ENCODE peak calls at places on chromosomes 12 and 14, in six cellular contexts. O is OCI-LY7, K is GM23338, R is AG04450, W is prostate gland, I is Panc1. E is an unnamed sample.

GRCh38 chr14:51079489-51079888 is 15.4 kb downstream of the TRIM9 start:
- DNase-seq in O (no peak), K (no peak), R (no peak), W (no peak), I (no peak), E (no peak)

GRCh38 chr12:52359511-52360103 is 7.7 kb downstream of the KRT85 start:
- DNase-seq in O (no peak), K (no peak), R (no peak), W (no peak), I (no peak), E (no peak)

GRCh38 chr14:41597647-41598046 is 9.0 kb upstream of the LRFN5 start:
- DNase-seq in O (no peak), K (peak; percentile 56), R (no peak), W (no peak), I (no peak), E (no peak)

GRCh38 chr12:11879306-11879705 is 191.4 kb upstream of the BCL2L14 start:
- DNase-seq in O (no peak), K (no peak), R (peak; percentile 18), W (no peak), I (no peak), E (no peak)

GRCh38 chr14:90656986-90657385 is 159.2 kb downstream of the TTC7B start:
- DNase-seq in O (no peak), K (no peak), R (no peak), W (no peak), I (no peak), E (no peak)

GRCh38 chr14:91753501-91754128 is 21.7 kb upstream of the CATSPERB start:
- DNase-seq in O (no peak), K (no peak), R (no peak), W (no peak), I (no peak), E (no peak)

GRCh38 chr12:132429932-132430643 is 59.9 kb upstream of the FBRSL1 start:
- DNase-seq in O (peak; percentile 86), K (peak; percentile 71), R (no peak), W (peak; percentile 50), I (no peak), E (no peak)

GRCh38 chr12:94265966-94266365 is 117.6 kb downstream of the PLXNC1 start:
- DNase-seq in O (no peak), K (no peak), R (no peak), W (no peak), I (no peak), E (no peak)

GRCh38 chr12:13425766-13426165 is 229.2 kb downstream of the EMP1 start:
- DNase-seq in O (no peak), K (no peak), R (peak; percentile 6), W (no peak), I (no peak), E (no peak)

GRCh38 chr14:104216457-104216856 is 78.1 kb downstream of the KIF26A start:
- DNase-seq in O (no peak), K (no peak), R (no peak), W (no peak), I (no peak), E (no peak)

GRCh38 chr12:13390381-13390856 is 193.9 kb downstream of the EMP1 start:
- DNase-seq in O (no peak), K (no peak), R (no peak), W (peak; percentile 93), I (no peak), E (no peak)

GRCh38 chr12:10364839-10365681 is 24.8 kb downstream of the KLRK1 start:
- DNase-seq in O (peak; percentile 91), K (peak; percentile 94), R (peak; percentile 42), W (peak; percentile 72), I (peak; percentile 72), E (peak; percentile 7)

GRCh38 chr14:73833530-73834257 is 17.9 kb upstream of the PTGR2 start:
- DNase-seq in O (no peak), K (peak; percentile 74), R (no peak), W (no peak), I (no peak), E (no peak)

GRCh38 chr12:530308-530707 is 70.6 kb downstream of the B4GALNT3 start:
- DNase-seq in O (no peak), K (no peak), R (no peak), W (no peak), I (no peak), E (no peak)

GRCh38 chr12:33438890-33439586 is 581 bp downstream of the SYT10 start:
- DNase-seq in O (no peak), K (peak; percentile 73), R (no peak), W (no peak), I (no peak), E (no peak)

GRCh38 chr12:6584293-6584692 is 16.2 kb upstream of the NOP2 start:
- DNase-seq in O (no peak), K (no peak), R (no peak), W (no peak), I (no peak), E (no peak)

GRCh38 chr12:51814311-51815088 is 34.0 kb downstream of the FIGNL2 start:
- DNase-seq in O (no peak), K (peak; percentile 89), R (peak; percentile 26), W (peak; percentile 41), I (no peak), E (no peak)

GRCh38 chr12:111428728-111429175 is 23.0 kb downstream of the SH2B3 start:
- DNase-seq in O (peak; percentile 30), K (no peak), R (no peak), W (no peak), I (no peak), E (no peak)

GRCh38 chr12:40183745-40184144 is 41.1 kb upstream of the LRRK2 start:
- DNase-seq in O (no peak), K (no peak), R (no peak), W (no peak), I (no peak), E (no peak)

GRCh38 chr12:29733060-29733459 is 50.7 kb downstream of the TMTC1 start:
- DNase-seq in O (no peak), K (no peak), R (no peak), W (no peak), I (no peak), E (no peak)

GRCh38 chr14:54200726-54201125 is 196.1 kb upstream of the CDKN3 start:
- DNase-seq in O (no peak), K (no peak), R (no peak), W (no peak), I (no peak), E (no peak)

GRCh38 chr14:24297190-24297964 is 2.2 kb downstream of the DHRS1 start:
- DNase-seq in O (peak; percentile 24), K (peak; percentile 84), R (no peak), W (no peak), I (no peak), E (no peak)

GRCh38 chr12:107600596-107601144 is 84.9 kb upstream of the PWP1 start:
- DNase-seq in O (no peak), K (no peak), R (no peak), W (no peak), I (no peak), E (no peak)

GRCh38 chr12:119594399-119594730 is 791 bp downstream of the TMEM233 start:
- DNase-seq in O (no peak), K (peak; percentile 62), R (no peak), W (no peak), I (no peak), E (no peak)

GRCh38 chr12:12365931-12366431 is 9.1 kb downstream of the BORCS5 start:
- DNase-seq in O (no peak), K (no peak), R (no peak), W (no peak), I (no peak), E (no peak)

GRCh38 chr12:51759695-51760094 is 88.8 kb downstream of the FIGNL2 start:
- DNase-seq in O (no peak), K (no peak), R (no peak), W (no peak), I (no peak), E (no peak)

GRCh38 chr12:95336387-95337067 is 118.9 kb downstream of the VEZT start:
- DNase-seq in O (peak; percentile 89), K (peak; percentile 94), R (peak; percentile 70), W (peak; percentile 84), I (peak; percentile 42), E (no peak)

GRCh38 chr14:94380225-94381148 is 7.9 kb downstream of the SERPINA1 start:
- DNase-seq in O (no peak), K (no peak), R (no peak), W (no peak), I (no peak), E (no peak)

GRCh38 chr12:52235822-52236291 is 2.8 kb downstream of the KRT7 start:
- DNase-seq in O (no peak), K (no peak), R (no peak), W (no peak), I (no peak), E (no peak)

GRCh38 chr12:57214398-57214781 is 2.2 kb upstream of the NXPH4 start:
- DNase-seq in O (peak; percentile 84), K (peak; percentile 93), R (peak; percentile 21), W (peak; percentile 53), I (no peak), E (no peak)

GRCh38 chr12:3201741-3202500 is 124.7 kb downstream of the TSPAN9 start:
- DNase-seq in O (no peak), K (no peak), R (no peak), W (no peak), I (no peak), E (no peak)

GRCh38 chr12:132174703-132175490 is 30.6 kb downstream of the NOC4L start:
- DNase-seq in O (no peak), K (no peak), R (no peak), W (no peak), I (no peak), E (no peak)

GRCh38 chr12:122389677-122390076 is 32.8 kb downstream of the CLIP1 start:
- DNase-seq in O (no peak), K (no peak), R (no peak), W (no peak), I (no peak), E (no peak)

GRCh38 chr12:110590059-110590458 is 6.9 kb upstream of the PPTC7 start:
- DNase-seq in O (no peak), K (no peak), R (no peak), W (no peak), I (no peak), E (no peak)

GRCh38 chr12:95277139-95277538 is 59.5 kb downstream of the VEZT start:
- DNase-seq in O (no peak), K (no peak), R (peak; percentile 88), W (no peak), I (no peak), E (no peak)

GRCh38 chr12:22231836-22232235 is 102.7 kb downstream of the ST8SIA1 start:
- DNase-seq in O (no peak), K (peak; percentile 56), R (no peak), W (no peak), I (no peak), E (no peak)
- TF ChIP-seq CTCF in O (no peak), K (peak; percentile 51), R (no peak), W (no peak), I (no peak), E (no peak)

GRCh38 chr14:21103165-21103709 is 2.4 kb downstream of the TMEM253 start:
- DNase-seq in O (no peak), K (peak; percentile 51), R (no peak), W (no peak), I (no peak), E (no peak)
- H3K27ac ChIP-seq in O (peak overlapping the region; percentile 59), K (peak overlapping the region; percentile 96), R (peak overlapping the region; percentile 98), W (peak overlapping the region; percentile 99), I (peak overlapping the region; percentile 92), E (peak overlapping the region; percentile 96)

GRCh38 chr14:49593016-49593415 is 5.7 kb upstream of the LRR1 start:
- DNase-seq in O (no peak), K (no peak), R (peak; percentile 60), W (no peak), I (no peak), E (no peak)
- TF ChIP-seq CTCF in O (no peak), K (no peak), R (peak; percentile 20), W (no peak), I (no peak), E (no peak)

GRCh38 chr14:88618476-88618875 is 55.6 kb downstream of the ZC3H14 start:
- DNase-seq in O (no peak), K (peak; percentile 41), R (no peak), W (no peak), I (no peak), E (no peak)
- H3K27ac ChIP-seq in O (no peak overlapping the region), K (no peak overlapping the region), R (no peak overlapping the region), W (no peak overlapping the region), I (no peak overlapping the region), E (no peak overlapping the region)

E was measured in esophagus squamous epithelium.